ENCODE peak calls at places on chromosomes 2 and 18, in seven cellular contexts. O, M, T, Q, W, V and Y are unnamed samples.

GRCh38 chr2:67159929-67160328 is 237.2 kb upstream of the ETAA1 start:
- DNase-seq in O (no peak), M (peak), T (no peak), Q (no peak), W (no peak), V (no peak), Y (no peak)

GRCh38 chr2:129189617-129190016 is 789.8 kb upstream of the RAB6C start:
- DNase-seq in O (no peak), M (no peak), T (no peak), Q (no peak), W (no peak), V (no peak), Y (no peak)

GRCh38 chr2:235358981-235359471 is 134.8 kb upstream of the AGAP1 start:
- DNase-seq in O (no peak), M (no peak), T (no peak), Q (no peak), W (peak), V (peak), Y (no peak)

GRCh38 chr18:50656396-50656795 is 96.5 kb downstream of the MAPK4 start:
- DNase-seq in O (no peak), M (no peak), T (no peak), Q (no peak), W (no peak), V (no peak), Y (no peak)

GRCh38 chr2:43152711-43153627 is 73.4 kb downstream of the ZFP36L2 start:
- DNase-seq in O (no peak), M (no peak), T (no peak), Q (no peak), W (no peak), V (no peak), Y (no peak)

GRCh38 chr2:82198809-82199492 is 1894.4 kb upstream of the LRRTM1 start:
- DNase-seq in O (no peak), M (no peak), T (no peak), Q (no peak), W (no peak), V (no peak), Y (no peak)

GRCh38 chr2:88692187-88692586 is 714 bp downstream of the RPIA start:
- DNase-seq in O (peak), M (peak), T (no peak), Q (no peak), W (peak), V (no peak), Y (no peak)

GRCh38 chr18:23401400-23402347 is 51.4 kb upstream of the RIOK3 start:
- DNase-seq in O (peak), M (peak), T (no peak), Q (no peak), W (peak), V (peak), Y (no peak)

GRCh38 chr18:22282311-22283235 is 113.2 kb downstream of the GATA6 start:
- DNase-seq in O (peak), M (peak), T (no peak), Q (no peak), W (peak), V (peak), Y (peak)

GRCh38 chr2:26597197-26597596 is 44.0 kb downstream of the CIB4 start:
- DNase-seq in O (no peak), M (no peak), T (no peak), Q (no peak), W (no peak), V (no peak), Y (no peak)

GRCh38 chr2:116719841-116720240 is 1094.7 kb upstream of the DDX18 start:
- DNase-seq in O (peak), M (peak), T (no peak), Q (no peak), W (no peak), V (peak), Y (no peak)

GRCh38 chr18:61963705-61964104 is 70.9 kb upstream of the RNF152 start:
- DNase-seq in O (no peak), M (no peak), T (no peak), Q (no peak), W (no peak), V (no peak), Y (no peak)

GRCh38 chr2:218505754-218506371 is 62.3 kb downstream of the USP37 start:
- DNase-seq in O (no peak), M (no peak), T (no peak), Q (no peak), W (no peak), V (no peak), Y (no peak)

GRCh38 chr18:59547691-59548182 is 149.5 kb downstream of the CCBE1 start:
- DNase-seq in O (peak), M (peak), T (no peak), Q (no peak), W (no peak), V (peak), Y (peak)

GRCh38 chr18:54043484-54044256 is 180.8 kb downstream of the MBD2 start:
- DNase-seq in O (no peak), M (peak), T (no peak), Q (no peak), W (no peak), V (no peak), Y (no peak)
- TF ChIP-seq CTCF in O (no peak), M (peak), T (no peak), Q (no peak), W (no peak), V (peak), Y (peak)

GRCh38 chr2:238865744-238866355 is 18.0 kb downstream of the TWIST2 start:
- DNase-seq in O (no peak), M (no peak), T (no peak), Q (no peak), W (no peak), V (no peak), Y (no peak)

GRCh38 chr2:238863231-238863630 is 15.3 kb downstream of the TWIST2 start:
- DNase-seq in O (no peak), M (no peak), T (no peak), Q (no peak), W (no peak), V (no peak), Y (no peak)

GRCh38 chr2:238863749-238864206 is 15.9 kb downstream of the TWIST2 start:
- DNase-seq in O (no peak), M (no peak), T (no peak), Q (no peak), W (no peak), V (no peak), Y (no peak)

GRCh38 chr2:238865015-238865719 is 17.3 kb downstream of the TWIST2 start:
- DNase-seq in O (no peak), M (no peak), T (no peak), Q (no peak), W (no peak), V (no peak), Y (no peak)

GRCh38 chr2:238864207-238865014 is 16.5 kb downstream of the TWIST2 start:
- DNase-seq in O (peak), M (peak), T (peak), Q (peak), W (peak), V (peak), Y (peak)
- H3K4me3 ChIP-seq in O (no peak), M (no peak), T (peak), Q (peak), W (peak), V (no peak), Y (peak)

GRCh38 chr2:135925571-135925970 is 49.3 kb upstream of the MCM6 start:
- DNase-seq in O (peak), M (peak), T (no peak), Q (no peak), W (no peak), V (peak), Y (peak)
- TF ChIP-seq CTCF in O (no peak), M (no peak), T (no peak), Q (no peak), W (no peak), V (no peak), Y (no peak)

DNA sequence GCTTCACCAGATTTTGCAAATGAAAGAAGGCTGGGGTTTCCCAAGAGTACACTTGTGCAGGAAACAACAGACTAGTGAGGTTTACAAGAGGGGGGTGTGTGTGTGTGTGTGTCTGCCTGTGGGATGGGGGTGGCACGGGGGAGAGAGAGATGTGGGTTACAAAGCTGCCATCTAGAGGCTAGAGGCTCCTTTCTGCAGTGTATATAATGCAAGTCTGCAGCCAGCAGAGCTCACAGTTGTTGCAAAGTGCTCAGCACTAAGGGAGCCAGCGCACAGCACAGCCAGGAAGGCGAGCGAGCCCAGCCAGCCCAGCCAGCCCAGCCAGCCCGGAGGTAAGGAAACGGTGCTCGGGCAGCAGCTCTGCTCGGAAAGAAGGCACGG is at the start of gene ACKR3:
- DNase-seq in O (peak), M (peak), T (peak), Q (peak), W (peak), V (peak), Y (peak)
- H3K4me3 ChIP-seq in O (no peak), M (peak), T (peak), Q (peak), W (peak), V (peak), Y (peak)